ENCODE peak calls at places on chromosomes 13 and 19, in five cellular contexts. T is body of pancreas, B is A549, S is ovary, W is stomach. X is an unnamed sample.
A peak's percentile ranks its signal among the peaks of the same experiment; 100 is the strongest.

GRCh38 chr13:31038834-31039552 is 106.5 kb downstream of the TEX26 start:
- DNase-seq in S (no peak), T (no peak), B (no peak), W (no peak), X (no peak)

GRCh38 chr19:1252221-1252817 is 3.9 kb downstream of the MIDN start:
- DNase-seq in T (peak; percentile 96), S (peak; percentile 90), B (no peak), W (peak; percentile 92), X (peak; percentile 83)

GRCh38 chr19:39846678-39847486 is 703 bp upstream of the FBL start:
- DNase-seq in T (no peak), B (no peak), W (no peak), S (no peak), X (no peak)

GRCh38 chr19:47609885-47610545 is 1.1 kb downstream of the BICRA start:
- DNase-seq in T (peak; percentile 38), B (no peak), W (peak; percentile 59), S (peak; percentile 62), X (peak; percentile 58)

GRCh38 chr19:55603115-55603514 is 2.3 kb upstream of the ZNF865 start:
- DNase-seq in B (no peak), S (peak; percentile 55), T (no peak), W (no peak), X (no peak)

GRCh38 chr13:32472194-32472621 is 44.3 kb upstream of the N4BP2L1 start:
- DNase-seq in W (no peak), S (no peak), T (no peak), B (no peak), X (no peak)

GRCh38 chr19:43936219-43936618 is 1.1 kb upstream of the ZNF45 start:
- DNase-seq in T (no peak), B (no peak), W (no peak), S (no peak), X (no peak)

GRCh38 chr13:26544707-26545106 is 12.8 kb upstream of the WASF3 start:
- DNase-seq in S (no peak), W (no peak), B (no peak), T (no peak), X (no peak)

GRCh38 chr19:34273121-34273845 is 18.9 kb downstream of the GARRE1 start:
- DNase-seq in T (no peak), S (no peak), W (no peak), B (no peak), X (no peak)

GRCh38 chr13:74061939-74062595 is 72.1 kb downstream of the KLF12 start:
- DNase-seq in T (peak; percentile 18), B (no peak), S (no peak), W (no peak), X (peak; percentile 32)

GRCh38 chr19:19821366-19822147 is at the start of gene ZNF506:
- DNase-seq in B (peak; percentile 1), T (peak; percentile 99), S (peak; percentile 99), W (peak; percentile 100), X (peak; percentile 100)
- TF ChIP-seq POLR2A in B (no peak), T (peak; percentile 97), S (peak; percentile 92), W (no peak), X (peak; percentile 26)

DNA sequence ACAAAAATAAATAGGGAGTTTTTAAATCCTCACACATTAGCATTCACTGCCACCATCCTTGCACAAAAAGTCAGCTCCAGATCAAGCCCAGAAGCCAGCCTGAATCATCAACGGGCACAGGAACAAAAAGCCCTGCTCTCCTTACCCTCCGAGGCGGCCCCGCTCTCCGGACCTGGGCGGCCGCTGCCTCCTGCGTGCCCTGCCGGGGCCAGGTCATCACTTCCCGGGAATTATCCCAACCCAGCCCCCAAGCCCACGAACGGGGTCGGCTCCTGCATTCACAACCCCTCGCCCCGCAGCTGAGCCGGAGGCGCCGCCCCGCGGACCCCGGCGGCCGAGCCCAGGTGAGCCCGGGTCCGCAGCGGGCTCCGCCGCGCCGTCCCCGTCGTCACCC is 754 bp downstream of the DNAJB1 start:
- DNase-seq in B (no peak), T (no peak), S (no peak), W (no peak), X (no peak)
- H3K27ac ChIP-seq in B (peak overlapping the region; percentile 99), T (peak overlapping the region; percentile 99), S (peak overlapping the region; percentile 97), W (peak overlapping the region; percentile 100), X (peak overlapping the region; percentile 99)

GRCh38 chr19:32580901-32581703 is at the start of gene PDCD5:
- DNase-seq in S (peak; percentile 97), T (peak; percentile 97), B (peak; percentile 98), W (peak; percentile 97), X (peak; percentile 97)
- TF ChIP-seq POLR2A in S (peak; percentile 61), T (peak; percentile 69), B (peak; percentile 98), W (no peak), X (no peak)

DNA sequence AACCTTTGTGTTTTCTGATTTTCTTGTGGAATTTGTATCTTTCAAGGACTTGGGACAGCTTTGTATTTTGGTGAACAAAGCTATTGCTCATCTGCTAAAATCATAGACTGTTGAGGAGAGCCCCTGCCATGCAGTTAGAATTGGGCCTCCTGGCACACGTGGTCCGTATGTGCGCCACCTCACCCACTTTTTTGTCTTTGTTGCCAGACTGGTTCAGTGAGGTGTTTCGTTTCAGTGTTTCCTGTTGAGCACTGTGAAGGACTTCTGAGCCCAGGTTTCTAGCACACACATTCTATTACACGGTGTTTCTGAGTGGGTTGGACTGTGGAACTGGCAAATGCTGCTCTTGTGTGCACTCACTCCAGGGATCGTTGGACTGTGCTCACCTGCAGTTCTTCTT is 37.6 kb upstream of the RNF113B start:
- DNase-seq in W (peak; percentile 72), T (peak; percentile 63), S (no peak), B (no peak), X (no peak)
- H3K27ac ChIP-seq in W (peak overlapping the region; percentile 66), T (peak overlapping the region; percentile 56), S (no peak overlapping the region), B (no peak overlapping the region), X (no peak overlapping the region)

DNA sequence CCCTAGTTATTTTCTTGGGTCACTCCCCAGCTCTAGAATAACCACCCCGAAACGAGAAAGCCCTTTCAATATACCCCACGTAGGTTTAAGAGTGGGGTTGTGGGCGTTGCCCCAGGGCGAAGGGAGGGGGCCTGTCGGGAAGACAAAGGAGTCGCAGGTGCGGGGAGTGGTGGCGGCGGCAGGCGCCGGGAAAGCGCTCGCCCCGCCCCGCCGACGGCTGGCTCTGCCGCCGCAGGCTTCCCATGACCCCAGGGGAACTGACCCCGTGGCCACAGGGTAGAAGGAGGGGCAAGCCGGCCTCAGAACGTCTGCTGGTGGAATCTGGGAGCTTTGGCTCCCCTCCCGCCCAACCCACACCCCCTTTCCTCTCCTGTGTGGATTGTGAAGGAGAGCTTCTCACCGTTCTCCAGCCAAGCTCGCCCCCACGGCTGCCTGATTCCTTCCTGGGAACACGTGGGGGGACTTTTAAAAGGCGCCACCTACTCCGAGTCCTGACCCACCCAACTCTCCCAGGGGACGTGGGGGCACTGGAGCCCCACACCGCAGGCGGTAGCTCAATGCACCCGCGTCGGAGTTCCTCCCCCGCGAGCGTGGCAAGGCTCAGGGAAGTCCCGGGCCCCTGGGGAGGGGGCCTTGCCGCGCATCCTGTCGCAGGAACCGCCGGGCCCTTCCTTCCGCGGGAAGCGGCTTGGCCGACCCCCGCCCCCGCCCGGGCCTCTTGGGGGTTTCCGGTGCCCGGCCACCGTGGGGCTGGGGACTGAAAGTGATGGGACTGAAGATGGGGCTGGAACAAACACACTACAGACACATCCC is 5.5 kb downstream of the IER2 start:
- DNase-seq in W (peak; percentile 86), S (peak; percentile 84), B (no peak), T (peak; percentile 88), X (peak; percentile 74)
- TF ChIP-seq POLR2A in W (no peak), S (no peak), B (no peak), T (peak; percentile 46), X (no peak)

GRCh38 chr13:25136872-25137623 is 35.0 kb downstream of the AMER2 start:
- DNase-seq in T (no peak), B (no peak), W (no peak), S (no peak), X (no peak)
- H3K27ac ChIP-seq in T (no peak overlapping the region), B (no peak overlapping the region), W (no peak overlapping the region), S (no peak overlapping the region), X (no peak overlapping the region)

GRCh38 chr19:10912619-10913018 is 15.8 kb downstream of the YIPF2 start:
- DNase-seq in T (no peak), W (no peak), B (no peak), S (no peak), X (no peak)
- TF ChIP-seq POLR2A in T (no peak), W (no peak), B (no peak), S (no peak), X (no peak)